ENCODE peak calls at places on chromosomes 7 and 10, in eight cellular contexts. S, Y, Q, L, Z, A, G and D are unnamed samples.

GRCh38 chr10:91220954-91221696 is 662 bp downstream of the PCGF5 start:
- DNase-seq in A (peak; percentile 26), Y (peak; percentile 18), L (no peak), G (peak; percentile 41), Q (peak; percentile 16), S (no peak), Z (peak; percentile 63), D (peak; percentile 21)

GRCh38 chr7:114554781-114555537 is 140.3 kb downstream of the FOXP2 start:
- DNase-seq in Y (no peak), L (no peak), G (no peak), S (no peak), A (no peak), Z (no peak), Q (no peak), D (no peak)

GRCh38 chr7:38242814-38243213 is 30.6 kb downstream of the TARP start:
- DNase-seq in Q (no peak), L (no peak), Z (no peak), G (no peak), Y (no peak), A (no peak), S (no peak), D (no peak)

GRCh38 chr7:16960566-16960965 is 78.8 kb upstream of the AGR3 start:
- DNase-seq in Y (no peak), G (no peak), L (no peak), S (no peak), Q (no peak), Z (no peak), A (no peak), D (no peak)

GRCh38 chr7:55231736-55232280 is 133.3 kb upstream of the LANCL2 start:
- DNase-seq in G (no peak), S (no peak), Z (no peak), A (no peak), Y (no peak), Q (no peak), L (no peak), D (no peak)

GRCh38 chr10:5184987-5185386 is at the start of gene AKR1C8:
- DNase-seq in S (no peak), A (no peak), Y (no peak), Q (no peak), L (no peak), G (no peak), Z (no peak), D (no peak)

GRCh38 chr7:134514663-134515062 is 12.7 kb upstream of the AKR1B10 start:
- DNase-seq in Z (no peak), Y (no peak), G (no peak), A (peak; percentile 57), Q (peak; percentile 6), S (peak; percentile 2), L (peak; percentile 70), D (peak; percentile 52)

GRCh38 chr10:17335065-17335464 is 107.0 kb downstream of the VIM start:
- DNase-seq in L (no peak), G (no peak), Q (no peak), A (no peak), Z (no peak), Y (no peak), S (no peak), D (no peak)

GRCh38 chr10:3763035-3763456 is 22.0 kb downstream of the KLF6 start:
- DNase-seq in S (no peak), G (no peak), L (no peak), Z (no peak), Y (no peak), Q (no peak), A (no peak), D (no peak)

GRCh38 chr7:71843677-71844076 is 568.5 kb downstream of the CALN1 start:
- DNase-seq in L (no peak), G (no peak), A (no peak), Z (no peak), S (no peak), Q (no peak), Y (no peak), D (no peak)

GRCh38 chr7:34061175-34061574 is 155.8 kb downstream of the BMPER start:
- DNase-seq in Y (no peak), Q (no peak), S (no peak), Z (no peak), G (no peak), A (no peak), L (no peak), D (no peak)

GRCh38 chr10:34985823-34986222 is 104.3 kb downstream of the CUL2 start:
- DNase-seq in G (no peak), S (no peak), Q (no peak), A (no peak), Y (no peak), Z (no peak), L (no peak), D (peak; percentile 34)